ENCODE peak calls at places on chromosomes 5 and 9, in eight cellular contexts. One of them, this sample, is unnamed.

GRCh38 chr5:177312649-177313181 is 1.0 kb upstream of the MXD3 start:
- DNase-seq in right cardiac atrium: no peak
- DNase-seq in caudate nucleus: no peak
- DNase-seq in CD4-positive, CD25-positive, alpha-beta regulatory T cell: no peak
- DNase-seq in upper lobe of right lung: no peak
- DNase-seq in NB4: no peak
- DNase-seq in stimulated activated CD8-positive, alpha-beta memory T cell treated with anti-CD3 and anti-CD28 coated beads, Interleukin-4, amount 100 ng/mL, for 48 hours: peak; percentile 73
- DNase-seq in EL: no peak
- DNase-seq in this sample: no peak

GRCh38 chr5:1140188-1140817 is 28.4 kb upstream of the SLC12A7 start:
- DNase-seq in right cardiac atrium: peak; percentile 92
- DNase-seq in caudate nucleus: peak; percentile 32
- DNase-seq in CD4-positive, CD25-positive, alpha-beta regulatory T cell: peak; percentile 77
- DNase-seq in upper lobe of right lung: peak; percentile 89
- DNase-seq in NB4: peak; percentile 77
- DNase-seq in stimulated activated CD8-positive, alpha-beta memory T cell treated with anti-CD3 and anti-CD28 coated beads, Interleukin-4, amount 100 ng/mL, for 48 hours: peak; percentile 85
- DNase-seq in EL: peak; percentile 31
- DNase-seq in this sample: peak; percentile 89

GRCh38 chr9:15714746-15715145 is 161.9 kb downstream of the CCDC171 start:
- DNase-seq in right cardiac atrium: no peak
- DNase-seq in caudate nucleus: no peak
- DNase-seq in CD4-positive, CD25-positive, alpha-beta regulatory T cell: no peak
- DNase-seq in upper lobe of right lung: no peak
- DNase-seq in NB4: peak; percentile 19
- DNase-seq in stimulated activated CD8-positive, alpha-beta memory T cell treated with anti-CD3 and anti-CD28 coated beads, Interleukin-4, amount 100 ng/mL, for 48 hours: no peak
- DNase-seq in EL: no peak
- DNase-seq in this sample: no peak

GRCh38 chr5:172768573-172769323 is 2.2 kb downstream of the DUSP1 start:
- DNase-seq in right cardiac atrium: peak; percentile 67
- DNase-seq in caudate nucleus: no peak
- DNase-seq in CD4-positive, CD25-positive, alpha-beta regulatory T cell: peak; percentile 60
- DNase-seq in upper lobe of right lung: no peak
- DNase-seq in NB4: no peak
- DNase-seq in stimulated activated CD8-positive, alpha-beta memory T cell treated with anti-CD3 and anti-CD28 coated beads, Interleukin-4, amount 100 ng/mL, for 48 hours: no peak
- DNase-seq in EL: peak; percentile 84
- DNase-seq in this sample: peak; percentile 63

GRCh38 chr5:122366501-122366900 is 54.5 kb downstream of the SNCAIP start:
- DNase-seq in right cardiac atrium: no peak
- DNase-seq in caudate nucleus: no peak
- DNase-seq in CD4-positive, CD25-positive, alpha-beta regulatory T cell: no peak
- DNase-seq in upper lobe of right lung: no peak
- DNase-seq in NB4: no peak
- DNase-seq in stimulated activated CD8-positive, alpha-beta memory T cell treated with anti-CD3 and anti-CD28 coated beads, Interleukin-4, amount 100 ng/mL, for 48 hours: no peak
- DNase-seq in EL: no peak
- DNase-seq in this sample: no peak

GRCh38 chr9:124388275-124389048 is 26.8 kb downstream of the PSMB7 start:
- DNase-seq in right cardiac atrium: no peak
- DNase-seq in caudate nucleus: no peak
- DNase-seq in CD4-positive, CD25-positive, alpha-beta regulatory T cell: no peak
- DNase-seq in upper lobe of right lung: no peak
- DNase-seq in NB4: peak; percentile 51
- DNase-seq in stimulated activated CD8-positive, alpha-beta memory T cell treated with anti-CD3 and anti-CD28 coated beads, Interleukin-4, amount 100 ng/mL, for 48 hours: no peak
- DNase-seq in EL: no peak
- DNase-seq in this sample: no peak

GRCh38 chr9:113785334-113785733 is 90.8 kb upstream of the ZNF618 start:
- DNase-seq in right cardiac atrium: peak; percentile 59
- DNase-seq in caudate nucleus: no peak
- DNase-seq in CD4-positive, CD25-positive, alpha-beta regulatory T cell: no peak
- DNase-seq in upper lobe of right lung: peak; percentile 69
- DNase-seq in NB4: no peak
- DNase-seq in stimulated activated CD8-positive, alpha-beta memory T cell treated with anti-CD3 and anti-CD28 coated beads, Interleukin-4, amount 100 ng/mL, for 48 hours: no peak
- DNase-seq in EL: no peak
- DNase-seq in this sample: peak; percentile 57

GRCh38 chr9:114339130-114339908 is 9.7 kb downstream of the ORM2 start:
- DNase-seq in right cardiac atrium: peak; percentile 77
- DNase-seq in caudate nucleus: no peak
- DNase-seq in CD4-positive, CD25-positive, alpha-beta regulatory T cell: peak; percentile 49
- DNase-seq in upper lobe of right lung: peak; percentile 79
- DNase-seq in NB4: peak; percentile 73
- DNase-seq in stimulated activated CD8-positive, alpha-beta memory T cell treated with anti-CD3 and anti-CD28 coated beads, Interleukin-4, amount 100 ng/mL, for 48 hours: peak; percentile 77
- DNase-seq in EL: peak; percentile 62
- DNase-seq in this sample: peak; percentile 68

GRCh38 chr5:178360926-178361235 is 128.3 kb upstream of the PHYKPL start:
- DNase-seq in right cardiac atrium: no peak
- DNase-seq in caudate nucleus: no peak
- DNase-seq in CD4-positive, CD25-positive, alpha-beta regulatory T cell: no peak
- DNase-seq in upper lobe of right lung: no peak
- DNase-seq in NB4: no peak
- DNase-seq in stimulated activated CD8-positive, alpha-beta memory T cell treated with anti-CD3 and anti-CD28 coated beads, Interleukin-4, amount 100 ng/mL, for 48 hours: no peak
- DNase-seq in EL: no peak
- DNase-seq in this sample: no peak

This sample was measured in Right ventricle myocardium superior.